ENCODE peak calls at places on chromosomes 3 and 15, in eight cellular contexts. T is PC-3; E is activated CD4-positive, alpha-beta T cell treated with anti-CD3 and anti-CD28 coated beads, Interleukin-2, amount 50 U/mL, for 1 hour; K is islet precursor cell; Z is dermis microvascular lymphatic vessel endothelial cell; C is natural killer cell treated with Interleukin-12 subunit alpha and Interleukin-12 subunit beta and Interleukin-15 and Interleukin-18, amount 100 ng/mL, for 72 hours; H is NCI-H1436 treated with DMSO at 0.1 percent for 48 hours; Q is nucleus accumbens. J is an unnamed sample.

GRCh38 chr15:91917991-91918390 is 64.5 kb downstream of the SLCO3A1 start:
- DNase-seq in C (no peak), T (no peak), Z (no peak), K (no peak), E (no peak), Q (no peak), H (no peak), J (no peak)

GRCh38 chr15:58546635-58547627 is 115.1 kb downstream of the LIPC start:
- DNase-seq in E (no peak), K (peak), Q (no peak), Z (no peak), T (peak), H (no peak), C (no peak), J (no peak)

GRCh38 chr3:72580910-72581309 is 267.3 kb downstream of the SHQ1 start:
- DNase-seq in K (no peak), T (no peak), E (no peak), C (no peak), Q (no peak), Z (no peak), H (no peak), J (no peak)

GRCh38 chr3:5197470-5198312 is 10.2 kb downstream of the EDEM1 start:
- DNase-seq in T (peak), E (peak), Z (no peak), K (no peak), Q (no peak), C (no peak), H (no peak), J (no peak)

GRCh38 chr3:194040501-194041273 is 95.3 kb upstream of the HES1 start:
- DNase-seq in T (peak), H (no peak), Z (no peak), E (no peak), K (no peak), C (no peak), Q (no peak), J (no peak)

GRCh38 chr3:5202267-5202666 is 14.8 kb downstream of the EDEM1 start:
- DNase-seq in Q (no peak), Z (no peak), T (no peak), C (no peak), H (no peak), K (no peak), E (no peak), J (no peak)

GRCh38 chr3:192916455-192917257 is 1.0 kb downstream of the MB21D2 start:
- DNase-seq in Q (peak), Z (no peak), E (peak), H (no peak), C (no peak), K (peak), T (peak), J (no peak)

GRCh38 chr15:62975515-62975914 is 67.0 kb upstream of the TPM1 start:
- DNase-seq in Q (no peak), H (no peak), E (no peak), Z (no peak), T (no peak), C (no peak), K (peak), J (no peak)

GRCh38 chr3:124774305-124774673 is 44.0 kb downstream of the UMPS start:
- DNase-seq in T (peak), H (no peak), Z (no peak), C (no peak), E (no peak), Q (no peak), K (peak), J (no peak)

GRCh38 chr3:44665173-44665572 is 16.6 kb downstream of the ZNF35 start:
- DNase-seq in Z (no peak), H (no peak), K (no peak), T (no peak), E (no peak), Q (no peak), C (no peak), J (no peak)

GRCh38 chr15:71612066-71612715 is 198.2 kb upstream of the NR2E3 start:
- DNase-seq in Z (no peak), K (no peak), T (no peak), H (no peak), E (no peak), Q (no peak), C (no peak), J (no peak)

GRCh38 chr3:50163572-50163971 is 8.4 kb downstream of the SEMA3F start:
- DNase-seq in K (no peak), T (peak), H (no peak), Q (no peak), C (no peak), Z (no peak), E (no peak), J (no peak)

GRCh38 chr3:14534379-14535191 is 5.6 kb downstream of the GRIP2 start:
- DNase-seq in C (no peak), T (no peak), H (no peak), Z (no peak), Q (no peak), K (no peak), E (no peak), J (no peak)

GRCh38 chr3:63726656-63727055 is 74.2 kb downstream of the SNTN start:
- DNase-seq in H (no peak), C (no peak), T (no peak), Z (no peak), K (no peak), Q (no peak), E (no peak), J (no peak)

GRCh38 chr3:124843496-124843895 is 43.7 kb downstream of the ITGB5 start:
- DNase-seq in Z (no peak), H (no peak), E (no peak), K (no peak), T (no peak), C (no peak), Q (no peak), J (no peak)

GRCh38 chr3:133083395-133083794 is 45.2 kb downstream of the TMEM108 start:
- DNase-seq in C (no peak), E (no peak), Z (no peak), T (no peak), Q (no peak), H (no peak), K (no peak), J (no peak)

GRCh38 chr3:16378920-16379319 is 113.9 kb downstream of the OXNAD1 start:
- DNase-seq in C (no peak), T (peak), E (no peak), Z (no peak), K (no peak), H (no peak), Q (no peak), J (no peak)

GRCh38 chr3:29594261-29594660 is 313.4 kb downstream of the RBMS3 start:
- DNase-seq in C (no peak), T (no peak), H (no peak), Q (no peak), K (no peak), E (no peak), Z (no peak), J (no peak)

GRCh38 chr3:111980716-111981456 is 2.1 kb downstream of the ABHD10 start:
- DNase-seq in E (no peak), Q (no peak), H (no peak), Z (no peak), K (no peak), C (no peak), T (no peak), J (no peak)

J was measured in GM18507.